ENCODE peak calls at places on chromosome 2, in eight cellular contexts. N is left lung, E is endodermal cell, F is hepatocyte, W is dorsolateral prefrontal cortex, B is fibroblast of lung, T is GM12865, V is foreskin fibroblast. S is an unnamed sample.

GRCh38 chr2:46333912-46334311 is 36.7 kb downstream of the EPAS1 start:
- DNase-seq in N (no peak), E (no peak), F (no peak), W (peak; percentile 49), B (no peak), T (no peak), V (no peak), S (no peak)

GRCh38 chr2:18117592-18117991 is 239.1 kb downstream of the KCNS3 start:
- DNase-seq in N (peak; percentile 47), E (peak; percentile 78), F (peak; percentile 34), W (no peak), B (peak; percentile 34), T (peak; percentile 47), V (peak; percentile 39), S (peak; percentile 70)

GRCh38 chr2:172931923-172932520 is 143.6 kb upstream of the MAP3K20 start:
- DNase-seq in N (peak; percentile 51), E (peak; percentile 85), F (peak; percentile 87), W (peak; percentile 73), B (peak; percentile 55), T (peak; percentile 73), V (peak; percentile 41), S (peak; percentile 72)

GRCh38 chr2:26946841-26947784 is 23.3 kb upstream of the MAPRE3 start:
- DNase-seq in N (peak; percentile 79), E (no peak), F (peak; percentile 22), W (no peak), B (peak; percentile 44), T (no peak), V (no peak), S (no peak)

GRCh38 chr2:203500951-203501350 is 34.1 kb downstream of the RAPH1 start:
- DNase-seq in N (no peak), E (no peak), F (no peak), W (no peak), B (no peak), T (no peak), V (no peak), S (no peak)

GRCh38 chr2:174673876-174674275 is 76.3 kb upstream of the WIPF1 start:
- DNase-seq in N (no peak), E (no peak), F (no peak), W (no peak), B (peak; percentile 56), T (no peak), V (no peak), S (no peak)

GRCh38 chr2:19759880-19760279 is 141.9 kb downstream of the TTC32 start:
- DNase-seq in N (no peak), E (no peak), F (no peak), W (no peak), B (no peak), T (no peak), V (no peak), S (no peak)

GRCh38 chr2:221429741-221430491 is 142.2 kb downstream of the EPHA4 start:
- DNase-seq in N (no peak), E (no peak), F (no peak), W (peak; percentile 45), B (peak; percentile 85), T (no peak), V (no peak), S (peak; percentile 70)

GRCh38 chr2:91477731-91478672 is 2786.5 kb downstream of the RPIA start:
- DNase-seq in N (peak; percentile 57), E (peak; percentile 38), F (peak; percentile 46), W (no peak), B (peak; percentile 14), T (no peak), V (no peak), S (no peak)

GRCh38 chr2:182101263-182101662 is 115.6 kb downstream of the PPP1R1C start:
- DNase-seq in N (no peak), E (no peak), F (no peak), W (no peak), B (no peak), T (peak; percentile 5), V (no peak), S (peak; percentile 32)

GRCh38 chr2:37983719-37984118 is 58.6 kb downstream of the RMDN2 start:
- DNase-seq in N (no peak), E (no peak), F (no peak), W (no peak), B (no peak), T (no peak), V (no peak), S (no peak)

GRCh38 chr2:10879624-10880585 is 31.8 kb upstream of the KCNF1 start:
- DNase-seq in N (no peak), E (peak; percentile 50), F (no peak), W (no peak), B (no peak), T (no peak), V (no peak), S (no peak)

DNA sequence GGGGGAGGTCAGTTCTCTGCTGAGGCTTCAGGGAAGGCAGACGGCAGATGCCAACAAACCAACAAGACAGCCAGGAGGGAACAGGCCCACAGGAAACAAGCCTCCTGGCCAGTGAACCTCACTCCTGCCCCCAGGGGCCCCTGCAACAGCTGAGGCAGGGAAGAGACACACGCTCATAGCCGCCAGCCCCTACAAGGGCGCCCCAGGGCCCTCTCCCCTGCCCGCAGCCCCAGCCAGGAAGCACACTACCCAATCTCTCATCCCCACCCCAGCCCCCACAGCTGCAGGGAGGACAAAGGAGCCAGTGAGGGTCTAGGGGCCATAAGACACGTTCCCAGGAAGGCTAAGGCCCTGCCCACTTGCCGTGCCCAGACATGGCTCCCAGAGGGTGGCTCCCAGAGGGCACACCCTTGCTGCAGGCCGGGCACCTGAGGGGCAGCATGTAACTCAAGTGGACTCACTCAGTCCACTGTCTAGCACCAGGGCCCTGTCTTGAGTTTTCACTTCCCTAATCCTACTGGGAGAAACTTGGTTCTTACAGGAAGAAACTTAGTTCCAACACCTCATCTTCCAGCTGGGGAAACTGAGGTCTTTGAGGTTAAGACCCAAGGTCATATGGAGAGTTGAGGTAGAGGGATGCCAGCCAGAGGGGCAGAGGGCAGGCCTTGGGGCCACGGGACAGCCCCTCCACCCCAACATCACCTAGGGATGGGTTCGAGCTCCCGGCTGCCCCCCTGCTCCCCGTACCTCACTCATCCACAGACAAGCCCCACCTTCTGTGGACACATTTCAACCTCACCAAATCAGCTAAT is 37.3 kb downstream of the EMX1 start:
- DNase-seq in N (no peak), E (no peak), F (no peak), W (no peak), B (no peak), T (no peak), V (no peak), S (no peak)
- TF ChIP-seq CTCF in N (no peak), E (no peak), F (no peak), W (no peak), B (no peak), T (no peak), V (no peak), S (no peak)

GRCh38 chr2:176098366-176099158 is 1.0 kb upstream of the HOXD12 start:
- DNase-seq in N (no peak), E (peak; percentile 83), F (no peak), W (no peak), B (no peak), T (no peak), V (no peak), S (no peak)

GRCh38 chr2:176096243-176096985 is 3.2 kb upstream of the HOXD12 start:
- DNase-seq in N (no peak), E (no peak), F (no peak), W (no peak), B (no peak), T (no peak), V (no peak), S (no peak)

GRCh38 chr2:176095421-176095820 is 2.9 kb downstream of the HOXD13 start:
- DNase-seq in N (no peak), E (peak; percentile 31), F (no peak), W (no peak), B (no peak), T (no peak), V (no peak), S (no peak)

GRCh38 chr2:176097820-176098365 is 1.7 kb upstream of the HOXD12 start:
- DNase-seq in N (no peak), E (no peak), F (no peak), W (no peak), B (no peak), T (no peak), V (no peak), S (no peak)

GRCh38 chr2:176096986-176097819 is 2.4 kb upstream of the HOXD12 start:
- DNase-seq in N (peak; percentile 56), E (peak; percentile 96), F (peak; percentile 89), W (peak; percentile 47), B (peak; percentile 33), T (peak; percentile 79), V (peak; percentile 80), S (peak; percentile 64)
- H3K4me3 ChIP-seq in N (peak overlapping the region; percentile 34), E (peak overlapping the region; percentile 68), F (peak overlapping the region; percentile 57), W (peak overlapping the region; percentile 39), B (peak overlapping the region; percentile 44), T (peak overlapping the region; percentile 46), V (peak overlapping the region; percentile 67), S (no peak overlapping the region)

GRCh38 chr2:169365093-169365483 is 2.8 kb upstream of the LRP2 start:
- DNase-seq in N (no peak), E (no peak), F (no peak), W (no peak), B (no peak), T (peak; percentile 43), V (no peak), S (no peak)

GRCh38 chr2:169363027-169363569 is 764 bp upstream of the LRP2 start:
- DNase-seq in N (no peak), E (no peak), F (no peak), W (no peak), B (no peak), T (no peak), V (no peak), S (no peak)

GRCh38 chr2:169361706-169362345 is 508 bp downstream of the LRP2 start:
- DNase-seq in N (peak; percentile 35), E (peak; percentile 80), F (peak; percentile 71), W (no peak), B (peak; percentile 11), T (peak; percentile 2), V (no peak), S (no peak)

GRCh38 chr2:169362346-169363026 is at the start of gene LRP2:
- DNase-seq in N (peak; percentile 41), E (peak; percentile 77), F (peak; percentile 39), W (no peak), B (no peak), T (peak; percentile 3), V (no peak), S (no peak)

GRCh38 chr2:169363570-169364150 is 1.3 kb upstream of the LRP2 start:
- DNase-seq in N (peak; percentile 65), E (peak; percentile 77), F (peak; percentile 62), W (no peak), B (no peak), T (peak; percentile 44), V (no peak), S (peak; percentile 34)
- TF ChIP-seq CTCF in N (no peak), E (peak; percentile 12), F (no peak), W (no peak), B (no peak), T (no peak), V (no peak), S (no peak)

DNA sequence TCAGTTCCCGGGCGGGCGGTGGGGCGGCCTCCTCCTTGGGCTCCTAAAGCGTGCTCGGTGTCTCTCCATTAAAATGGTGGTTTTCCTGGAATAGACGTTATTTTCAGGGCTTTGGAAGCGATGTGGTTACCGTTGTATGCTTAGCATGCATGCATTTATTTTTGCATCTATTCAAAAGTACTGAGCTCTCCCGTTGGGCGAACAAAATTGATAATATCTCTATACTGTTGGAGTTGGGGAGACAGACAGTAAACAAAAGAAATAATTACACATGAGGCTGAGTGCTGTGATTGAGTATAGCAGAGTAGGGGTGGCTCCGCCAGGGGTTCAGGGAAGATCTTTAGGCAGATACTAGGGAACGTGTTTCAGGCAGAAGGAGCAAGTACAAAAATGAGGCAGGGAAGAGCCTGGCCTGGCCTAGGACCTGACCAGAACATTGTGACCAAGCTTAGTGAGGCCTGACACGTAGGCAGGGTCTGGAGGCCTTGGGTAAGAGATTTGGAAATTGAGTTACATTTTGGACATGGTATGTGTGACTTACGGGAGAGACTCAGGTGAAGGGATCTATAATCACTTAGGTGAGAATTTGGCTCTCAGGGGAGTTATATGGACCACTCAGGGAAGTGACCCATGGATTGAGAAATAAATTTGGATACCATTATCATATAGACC is 674 bp downstream of the NCAPH start:
- DNase-seq in N (no peak), E (no peak), F (no peak), W (no peak), B (no peak), T (no peak), V (no peak), S (no peak)
- H3K4me3 ChIP-seq in N (peak overlapping the region; percentile 64), E (peak overlapping the region; percentile 91), F (peak overlapping the region; percentile 81), W (peak overlapping the region; percentile 91), B (peak overlapping the region; percentile 90), T (peak overlapping the region; percentile 62), V (peak overlapping the region; percentile 76), S (peak overlapping the region; percentile 91)

S was measured in epithelial cell of esophagus.